ENCODE peak calls at places on chromosomes 12 and 14, in nine cellular contexts. T is HepG2, O is heart right ventricle, V is gastrocnemius medialis, S is K562, P is left lung, U is right lobe of liver, Y is Panc1, F is upper lobe of right lung. B is an unnamed sample.

GRCh38 chr12:123142948-123143752 is 7.7 kb downstream of the PITPNM2 start:
- ATAC-seq in T (peak), O (peak), V (no peak), S (peak), P (peak), U (peak), Y (peak), F (peak), B (peak)

GRCh38 chr14:100271247-100271939 is 32.4 kb downstream of the YY1 start:
- ATAC-seq in T (peak), O (no peak), V (no peak), S (no peak), P (peak), U (peak), Y (no peak), F (peak), B (no peak)

GRCh38 chr12:52168019-52168717 is 23.6 kb downstream of the KRT80 start:
- ATAC-seq in T (peak), O (peak), V (peak), S (no peak), P (no peak), U (no peak), Y (peak), F (no peak), B (no peak)

GRCh38 chr12:121590476-121591143 is 9.8 kb upstream of the KDM2B start:
- ATAC-seq in T (peak), O (no peak), V (peak), S (peak), P (peak), U (peak), Y (no peak), F (peak), B (peak)

GRCh38 chr12:116187158-116187511 is 90.4 kb downstream of the MED13L start:
- ATAC-seq in T (peak), O (no peak), V (no peak), S (peak), P (peak), U (peak), Y (no peak), F (peak), B (no peak)

GRCh38 chr12:93104535-93104934 is 175.4 kb upstream of the EEA1 start:
- ATAC-seq in T (no peak), O (no peak), V (no peak), S (no peak), P (no peak), U (no peak), Y (no peak), F (no peak), B (no peak)

GRCh38 chr12:99122959-99123358 is 477.9 kb downstream of the APAF1 start:
- ATAC-seq in T (no peak), O (no peak), V (no peak), S (no peak), P (no peak), U (no peak), Y (no peak), F (no peak), B (no peak)

GRCh38 chr14:55051165-55051425 is 352 bp upstream of the MAPK1IP1L start:
- ATAC-seq in T (no peak), O (no peak), V (no peak), S (no peak), P (no peak), U (no peak), Y (no peak), F (no peak), B (no peak)

GRCh38 chr14:66638688-66639087 is 130.7 kb downstream of the GPHN start:
- ATAC-seq in T (no peak), O (no peak), V (no peak), S (no peak), P (no peak), U (no peak), Y (no peak), F (no peak), B (no peak)

GRCh38 chr14:35333797-35334743 is 41.9 kb downstream of the PSMA6 start:
- ATAC-seq in T (peak), O (no peak), V (no peak), S (peak), P (no peak), U (no peak), Y (no peak), F (no peak), B (no peak)

GRCh38 chr14:31189346-31190219 is 18.0 kb downstream of the HECTD1 start:
- ATAC-seq in T (peak), O (no peak), V (no peak), S (no peak), P (no peak), U (no peak), Y (no peak), F (no peak), B (no peak)

GRCh38 chr12:131047789-131048610 is 94.3 kb downstream of the ADGRD1 start:
- ATAC-seq in T (peak), O (peak), V (peak), S (peak), P (peak), U (no peak), Y (peak), F (peak), B (peak)

GRCh38 chr12:76031414-76032042 is at the start of gene PHLDA1:
- ATAC-seq in T (peak), O (peak), V (peak), S (peak), P (peak), U (peak), Y (peak), F (peak), B (peak)

GRCh38 chr14:95077380-95077779 is 79.9 kb downstream of the DICER1 start:
- ATAC-seq in T (no peak), O (no peak), V (no peak), S (no peak), P (peak), U (no peak), Y (no peak), F (peak), B (no peak)

GRCh38 chr12:85713368-85713767 is 122.8 kb downstream of the RASSF9 start:
- ATAC-seq in T (no peak), O (no peak), V (peak), S (no peak), P (no peak), U (no peak), Y (no peak), F (no peak), B (peak)

GRCh38 chr12:66217342-66217929 is 28.4 kb downstream of the IRAK3 start:
- ATAC-seq in T (no peak), O (no peak), V (no peak), S (no peak), P (no peak), U (no peak), Y (no peak), F (peak), B (no peak)

GRCh38 chr14:95500201-95500681 is 16.2 kb downstream of the SYNE3 start:
- ATAC-seq in T (peak), O (peak), V (peak), S (no peak), P (no peak), U (peak), Y (peak), F (no peak), B (no peak)

GRCh38 chr12:98999569-98999968 is 354.5 kb downstream of the APAF1 start:
- ATAC-seq in T (no peak), O (no peak), V (no peak), S (no peak), P (peak), U (no peak), Y (no peak), F (peak), B (no peak)

GRCh38 chr12:93823616-93824410 is 146.6 kb downstream of the CRADD start:
- ATAC-seq in T (no peak), O (no peak), V (no peak), S (peak), P (peak), U (peak), Y (no peak), F (peak), B (no peak)

GRCh38 chr14:66745078-66745477 is 237.1 kb downstream of the GPHN start:
- ATAC-seq in T (no peak), O (no peak), V (peak), S (no peak), P (no peak), U (no peak), Y (no peak), F (no peak), B (no peak)

GRCh38 chr14:22822017-22822618 is 6.9 kb upstream of the SLC7A7 start:
- ATAC-seq in T (no peak), O (peak), V (no peak), S (no peak), P (no peak), U (no peak), Y (no peak), F (no peak), B (no peak)

GRCh38 chr14:22822619-22823551 is 6.8 kb upstream of the MRPL52 start:
- ATAC-seq in T (peak), O (peak), V (peak), S (peak), P (peak), U (peak), Y (peak), F (peak), B (peak)

GRCh38 chr14:22820731-22821130 is 5.5 kb upstream of the SLC7A7 start:
- ATAC-seq in T (no peak), O (no peak), V (no peak), S (no peak), P (no peak), U (no peak), Y (no peak), F (no peak), B (no peak)

GRCh38 chr14:22821193-22822016 is 6.2 kb upstream of the SLC7A7 start:
- ATAC-seq in T (peak), O (no peak), V (no peak), S (no peak), P (no peak), U (no peak), Y (no peak), F (no peak), B (no peak)

DNA sequence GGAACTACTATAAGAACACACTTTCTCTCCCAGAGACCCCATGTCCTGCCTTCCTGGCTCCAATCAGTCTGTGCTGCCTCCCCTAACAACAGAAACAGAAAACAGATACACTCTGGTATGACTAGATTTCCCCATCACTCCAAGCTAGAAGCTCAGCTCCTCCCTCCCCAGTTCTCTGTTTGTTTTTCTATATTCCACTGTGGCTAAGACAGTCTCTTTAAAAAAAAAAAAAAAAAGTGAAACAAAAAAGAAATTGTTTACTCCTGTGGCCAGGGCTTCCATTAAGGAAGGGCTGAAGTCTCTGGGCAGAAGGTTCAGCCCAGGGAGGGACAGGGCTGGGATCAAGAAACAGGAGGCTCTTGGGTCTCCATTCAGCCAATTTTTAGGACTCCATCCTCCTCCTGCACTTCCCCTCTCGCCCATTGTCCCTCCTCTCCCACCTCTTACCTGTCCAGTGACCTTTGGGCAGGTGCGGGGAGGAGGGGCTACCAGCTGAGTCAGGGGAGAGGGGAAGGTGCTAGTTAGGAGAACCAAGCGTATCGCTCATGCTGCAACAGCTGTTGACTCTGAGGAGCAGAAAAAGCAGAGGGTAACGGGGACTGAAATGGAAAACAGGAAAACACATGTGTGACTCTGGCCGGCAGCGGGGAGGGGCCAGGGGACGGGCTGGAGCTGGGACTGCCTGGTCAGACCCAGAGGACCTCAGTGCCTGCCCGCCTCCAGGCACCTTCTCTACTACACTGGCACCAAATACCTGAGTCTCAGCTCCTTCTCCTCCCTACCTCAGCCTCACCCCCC is 4.2 kb upstream of the SLC7A7 start:
- ATAC-seq in T (peak), O (no peak), V (no peak), S (no peak), P (peak), U (peak), Y (no peak), F (no peak), B (no peak)
- H3K4me3 ChIP-seq in T (peak), O (no peak), V (peak), S (no peak), P (peak), U (peak), Y (no peak), F (peak), B (peak)

DNA sequence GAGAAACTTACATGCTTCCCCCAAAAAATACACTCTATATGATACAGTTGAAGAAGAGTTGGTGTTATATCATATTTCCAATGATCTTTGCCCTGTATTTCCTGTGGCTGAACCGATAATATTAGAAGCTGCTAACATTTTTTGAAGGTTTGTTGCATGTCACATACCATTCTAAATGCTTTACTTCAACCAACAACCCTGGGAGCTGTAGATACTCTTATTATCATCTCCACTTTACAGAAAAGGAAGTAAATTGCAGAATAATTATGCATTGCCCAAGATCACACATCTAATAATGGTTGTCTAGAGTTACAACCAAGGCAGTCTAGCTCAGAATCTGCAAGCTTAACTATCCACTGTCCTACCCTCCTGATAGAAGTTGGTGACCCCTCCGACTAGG is 182.8 kb downstream of the NUAK1 start:
- ATAC-seq in T (no peak), O (no peak), V (no peak), S (no peak), P (no peak), U (no peak), Y (no peak), F (no peak), B (no peak)
- H3K4me3 ChIP-seq in T (no peak), O (no peak), V (no peak), S (no peak), P (no peak), U (no peak), Y (no peak), F (no peak), B (no peak)

GRCh38 chr14:89572566-89573398 is 155.7 kb upstream of the FOXN3 start:
- ATAC-seq in T (no peak), O (peak), V (peak), S (no peak), P (no peak), U (peak), Y (no peak), F (no peak), B (no peak)
- H3K4me3 ChIP-seq in T (no peak), O (no peak), V (peak), S (no peak), P (no peak), U (no peak), Y (no peak), F (no peak), B (no peak)

DNA sequence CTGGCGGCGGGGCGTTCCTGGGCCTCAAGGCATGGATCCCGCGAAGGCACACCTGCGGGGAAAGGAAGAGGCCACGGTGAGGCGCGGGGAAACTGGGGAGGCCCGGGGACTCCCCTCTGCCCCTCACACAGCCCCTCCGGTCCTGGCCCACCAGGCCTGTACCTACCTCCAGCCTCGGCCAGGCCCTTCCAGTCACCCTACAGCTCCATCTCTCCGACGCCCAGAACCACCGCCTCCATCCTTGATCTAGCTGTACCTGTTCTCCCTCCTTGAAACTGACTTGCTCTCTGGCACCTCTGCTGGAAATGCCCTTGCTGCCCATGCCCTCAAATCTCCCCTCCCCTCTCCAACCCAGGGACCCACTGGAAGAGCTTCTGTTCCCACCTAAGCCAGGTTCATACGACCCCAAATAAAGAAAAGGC is 1.7 kb downstream of the ANKRD9 start:
- ATAC-seq in T (no peak), O (no peak), V (no peak), S (no peak), P (no peak), U (no peak), Y (no peak), F (no peak), B (no peak)
- H3K4me3 ChIP-seq in T (peak), O (no peak), V (no peak), S (peak), P (no peak), U (no peak), Y (no peak), F (no peak), B (no peak)

DNA sequence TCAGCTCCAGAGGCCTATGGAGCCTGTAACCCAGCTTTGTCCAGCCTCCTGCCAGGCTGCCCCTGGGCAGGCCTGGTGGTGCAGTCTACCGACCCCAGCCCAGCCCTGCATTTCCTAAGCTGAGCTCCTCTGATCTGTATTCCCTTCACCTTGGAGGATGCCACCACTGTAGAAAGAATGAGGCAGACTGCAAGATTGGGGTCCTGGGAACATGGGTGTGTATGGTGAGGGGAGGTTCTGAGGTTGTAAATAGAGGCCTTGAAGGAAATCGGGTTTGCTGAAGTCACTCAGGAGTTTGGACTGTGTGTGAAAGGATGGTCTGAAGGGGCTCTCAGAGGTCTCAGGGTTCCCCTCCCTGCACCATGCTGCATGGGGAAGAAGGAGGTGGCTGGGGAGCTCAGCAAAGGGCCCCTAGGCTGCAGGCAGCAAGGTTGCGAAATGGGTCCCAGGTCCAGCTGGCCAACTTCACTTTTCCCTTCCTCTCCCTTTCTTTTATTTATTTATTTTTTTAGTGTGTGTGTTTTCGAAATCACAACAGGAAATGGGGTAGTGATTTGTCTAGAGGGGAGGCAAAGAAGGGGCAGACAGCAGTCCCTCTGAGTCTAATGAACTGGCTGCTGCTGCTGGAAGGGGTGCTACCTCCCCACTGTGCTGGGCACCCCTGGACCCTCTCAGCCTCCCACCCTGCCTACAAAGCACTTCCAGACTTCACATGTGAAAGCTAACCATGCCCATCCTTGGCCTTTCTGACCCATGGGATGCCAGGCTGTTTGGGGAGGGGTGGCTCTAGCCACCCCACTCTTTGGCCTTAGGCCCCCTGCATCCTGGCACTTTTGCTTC is 1.3 kb upstream of the LRP1-AS start:
- ATAC-seq in T (peak), O (peak), V (peak), S (no peak), P (peak), U (peak), Y (no peak), F (peak), B (peak)
- H3K4me3 ChIP-seq in T (peak), O (no peak), V (no peak), S (no peak), P (no peak), U (peak), Y (no peak), F (no peak), B (no peak)

GRCh38 chr14:59871166-59871495 is 555 bp upstream of the RTN1 start:
- ATAC-seq in T (peak), O (no peak), V (no peak), S (no peak), P (no peak), U (no peak), Y (no peak), F (no peak), B (no peak)
- H3K4me3 ChIP-seq in T (peak), O (no peak), V (peak), S (no peak), P (peak), U (no peak), Y (peak), F (peak), B (peak)

DNA sequence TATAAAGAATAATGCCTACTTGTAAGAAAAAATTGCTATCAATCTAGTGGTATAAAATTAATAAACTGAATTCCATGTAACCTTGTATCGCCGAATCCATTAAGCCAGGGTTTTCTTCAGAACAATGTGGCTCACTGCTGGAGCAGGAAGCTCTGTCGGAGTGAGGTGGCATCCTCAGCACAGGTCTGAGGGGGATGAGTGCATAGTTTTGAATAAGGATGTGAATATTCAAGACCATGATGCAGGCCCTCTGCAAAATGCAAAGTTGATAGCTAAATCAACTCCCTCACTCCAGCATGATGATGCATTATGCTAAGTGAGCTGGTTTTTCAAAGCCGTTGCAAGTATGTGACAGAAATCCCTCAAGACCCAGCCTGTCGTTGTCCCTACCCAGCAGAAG is 53.1 kb downstream of the TRIM9 start:
- ATAC-seq in T (no peak), O (no peak), V (no peak), S (no peak), P (no peak), U (no peak), Y (no peak), F (no peak), B (no peak)
- H3K4me3 ChIP-seq in T (no peak), O (no peak), V (no peak), S (no peak), P (no peak), U (no peak), Y (no peak), F (no peak), B (no peak)

B was measured in gastroesophageal sphincter.